ENCODE peak calls at places on chromosomes 1 and 21, in nine cellular contexts. G is A549, R is IMR-90, K is uterus, T is tibial nerve, M is thoracic aorta, H is AG04450, J is heart right ventricle, W is foreskin keratinocyte. I is an unnamed sample.

GRCh38 chr1:87330201-87330953 is 1.7 kb downstream of the LMO4 start:
- DNase-seq in G (no peak), R (peak), K (peak), T (peak), M (no peak), H (no peak), J (peak), W (peak), I (no peak)

GRCh38 chr1:55817027-55817426 is 601.9 kb upstream of the USP24 start:
- DNase-seq in G (no peak), R (no peak), K (no peak), T (no peak), M (no peak), H (no peak), J (no peak), W (no peak), I (no peak)

GRCh38 chr1:107877092-107877491 is 87.9 kb downstream of the VAV3 start:
- DNase-seq in G (no peak), R (peak), K (no peak), T (peak), M (no peak), H (no peak), J (no peak), W (no peak), I (no peak)

GRCh38 chr1:184085667-184086066 is 34.1 kb downstream of the TSEN15 start:
- DNase-seq in G (no peak), R (no peak), K (no peak), T (no peak), M (no peak), H (no peak), J (no peak), W (peak), I (no peak)

GRCh38 chr21:30072496-30072895 is 94.1 kb downstream of the CLDN17 start:
- DNase-seq in G (peak), R (no peak), K (no peak), T (no peak), M (no peak), H (no peak), J (peak), W (peak), I (no peak)

GRCh38 chr1:1597275-1597930 is 2.5 kb downstream of the FNDC10 start:
- DNase-seq in G (peak), R (no peak), K (no peak), T (no peak), M (no peak), H (no peak), J (no peak), W (no peak), I (no peak)

GRCh38 chr1:187261637-187262036 is 432.9 kb downstream of the PLA2G4A start:
- DNase-seq in G (no peak), R (peak), K (no peak), T (no peak), M (no peak), H (peak), J (no peak), W (no peak), I (no peak)

GRCh38 chr21:41885341-41886024 is 6.3 kb upstream of the PRDM15 start:
- DNase-seq in G (no peak), R (peak), K (no peak), T (no peak), M (no peak), H (no peak), J (no peak), W (no peak), I (no peak)

GRCh38 chr1:48051466-48052126 is 54.4 kb upstream of the TRABD2B start:
- DNase-seq in G (no peak), R (no peak), K (no peak), T (no peak), M (no peak), H (no peak), J (no peak), W (no peak), I (no peak)

GRCh38 chr1:230735447-230735846 is 11.7 kb upstream of the CAPN9 start:
- DNase-seq in G (no peak), R (no peak), K (no peak), T (no peak), M (no peak), H (no peak), J (no peak), W (no peak), I (no peak)

GRCh38 chr1:109687641-109688499 is at the start of gene GSTM1:
- DNase-seq in G (no peak), R (no peak), K (no peak), T (no peak), M (no peak), H (no peak), J (peak), W (peak), I (peak)

GRCh38 chr1:55129194-55129728 is 85.9 kb downstream of the USP24 start:
- DNase-seq in G (no peak), R (peak), K (no peak), T (peak), M (peak), H (peak), J (peak), W (no peak), I (no peak)

GRCh38 chr1:243475966-243476365 is 220.1 kb downstream of the SDCCAG8 start:
- DNase-seq in G (peak), R (peak), K (no peak), T (no peak), M (no peak), H (no peak), J (no peak), W (no peak), I (no peak)

GRCh38 chr1:202015677-202015952 is 5.2 kb downstream of the ELF3 start:
- DNase-seq in G (no peak), R (no peak), K (no peak), T (no peak), M (no peak), H (no peak), J (no peak), W (no peak), I (no peak)

GRCh38 chr1:31790641-31791091 is 25.2 kb downstream of the SPOCD1 start:
- DNase-seq in G (no peak), R (no peak), K (peak), T (no peak), M (no peak), H (no peak), J (no peak), W (no peak), I (no peak)

GRCh38 chr1:226649780-226650179 is 89.3 kb downstream of the ITPKB start:
- DNase-seq in G (peak), R (peak), K (no peak), T (peak), M (no peak), H (no peak), J (no peak), W (no peak), I (peak)
- TF ChIP-seq CTCF in G (peak), R (peak), K (peak), T (no peak), M (no peak), H (peak), J (no peak), W (peak), I (peak)

DNA sequence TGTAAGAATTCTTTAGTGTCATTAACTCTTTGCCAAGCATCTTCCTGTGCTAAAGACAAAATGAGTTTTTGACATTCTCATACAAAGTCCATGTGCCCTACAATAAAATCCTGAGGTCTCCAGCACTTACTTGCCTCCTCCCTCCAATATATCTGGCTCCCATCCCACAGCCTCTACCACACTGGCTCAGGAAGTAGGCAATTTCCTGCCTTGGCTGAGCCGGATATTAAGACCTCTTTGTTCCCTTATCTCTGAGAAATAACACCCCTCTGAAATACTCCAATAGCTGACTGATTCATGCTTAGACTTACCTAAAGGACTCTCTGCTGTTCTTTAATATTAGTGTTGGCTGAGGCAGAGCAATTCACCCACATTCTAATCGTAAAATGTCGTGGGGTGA is 37.6 kb upstream of the GORAB start:
- DNase-seq in G (no peak), R (peak), K (no peak), T (no peak), M (no peak), H (no peak), J (peak), W (no peak), I (no peak)
- H3K27ac ChIP-seq in G (no peak), R (no peak), K (no peak), T (no peak), M (peak), H (no peak), J (no peak), W (no peak), I (no peak)

DNA sequence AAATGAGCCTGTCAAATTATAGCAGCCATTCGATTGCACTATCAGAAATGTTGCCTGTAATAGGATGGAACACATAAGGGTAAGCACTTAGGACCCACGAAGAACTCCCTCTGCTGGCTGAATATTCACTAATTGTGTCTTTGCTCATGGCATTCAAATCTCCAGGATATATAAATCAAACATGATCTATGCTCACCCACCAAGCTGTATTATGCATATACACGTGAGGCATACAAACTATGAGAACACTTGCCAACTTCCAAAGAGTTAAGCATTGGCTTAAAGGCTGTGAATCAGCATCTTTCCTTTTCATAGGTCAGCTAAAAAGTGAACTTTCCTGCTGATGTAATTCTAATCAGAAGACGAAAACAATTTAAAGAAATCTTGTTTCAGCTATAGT is 34.5 kb downstream of the TMPRSS15 start:
- DNase-seq in G (peak), R (no peak), K (no peak), T (no peak), M (no peak), H (no peak), J (no peak), W (no peak), I (no peak)
- TF ChIP-seq CTCF in G (no peak), R (no peak), K (no peak), T (no peak), M (no peak), H (no peak), J (no peak), W (peak), I (no peak)

GRCh38 chr21:16180613-16181012 is 450.8 kb downstream of the USP25 start:
- DNase-seq in G (no peak), R (no peak), K (no peak), T (no peak), M (no peak), H (no peak), J (no peak), W (no peak), I (no peak)
- H3K27ac ChIP-seq in G (peak), R (no peak), K (peak), T (no peak), M (no peak), H (no peak), J (no peak), W (no peak), I (no peak)

DNA sequence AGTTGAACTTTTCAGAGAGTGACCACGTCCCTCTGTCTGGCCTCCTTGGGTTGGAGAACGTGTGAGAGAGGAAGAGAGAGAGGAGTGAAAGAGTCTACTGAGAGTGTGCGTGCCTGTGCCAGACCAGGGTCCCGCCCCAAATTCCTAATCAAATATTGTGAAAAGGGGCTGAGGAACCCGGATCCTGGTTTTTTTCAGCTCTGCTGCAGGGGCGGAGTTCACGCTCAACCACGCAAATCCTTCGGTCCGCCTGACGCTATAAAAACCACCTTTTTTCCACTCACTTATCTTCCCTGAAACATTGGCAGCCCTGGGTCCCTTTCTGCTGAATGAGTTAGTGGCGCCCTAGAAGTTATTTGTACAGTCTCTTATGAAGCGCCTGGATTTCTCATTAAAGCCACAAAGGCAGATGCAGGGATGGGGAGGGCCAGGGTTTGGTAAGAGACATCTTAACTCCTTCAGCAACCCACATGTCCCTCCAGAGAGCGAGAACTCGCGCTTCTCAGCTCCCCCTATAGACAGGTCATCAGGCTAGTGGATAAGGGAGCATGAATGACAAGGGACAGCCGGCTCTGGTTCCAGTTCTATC is at the start of gene FMOD:
- DNase-seq in G (no peak), R (peak), K (peak), T (peak), M (peak), H (no peak), J (peak), W (no peak), I (no peak)
- TF ChIP-seq CTCF in G (no peak), R (no peak), K (no peak), T (no peak), M (no peak), H (no peak), J (no peak), W (peak), I (no peak)

GRCh38 chr1:91793189-91793588 is 92.8 kb downstream of the TGFBR3 start:
- DNase-seq in G (no peak), R (no peak), K (no peak), T (no peak), M (no peak), H (no peak), J (no peak), W (no peak), I (no peak)

GRCh38 chr1:91791103-91791502 is 94.8 kb downstream of the TGFBR3 start:
- DNase-seq in G (no peak), R (no peak), K (no peak), T (no peak), M (no peak), H (no peak), J (no peak), W (no peak), I (no peak)

GRCh38 chr1:91791691-91792392 is 94.1 kb downstream of the TGFBR3 start:
- DNase-seq in G (no peak), R (no peak), K (no peak), T (no peak), M (no peak), H (no peak), J (no peak), W (no peak), I (no peak)

GRCh38 chr1:91793877-91794276 is 92.1 kb downstream of the TGFBR3 start:
- DNase-seq in G (no peak), R (no peak), K (no peak), T (no peak), M (no peak), H (no peak), J (no peak), W (no peak), I (no peak)

GRCh38 chr1:91792393-91793032 is 93.4 kb downstream of the TGFBR3 start:
- DNase-seq in G (no peak), R (no peak), K (no peak), T (no peak), M (no peak), H (no peak), J (no peak), W (no peak), I (no peak)
- H3K27ac ChIP-seq in G (no peak), R (no peak), K (peak), T (peak), M (no peak), H (no peak), J (no peak), W (no peak), I (no peak)

DNA sequence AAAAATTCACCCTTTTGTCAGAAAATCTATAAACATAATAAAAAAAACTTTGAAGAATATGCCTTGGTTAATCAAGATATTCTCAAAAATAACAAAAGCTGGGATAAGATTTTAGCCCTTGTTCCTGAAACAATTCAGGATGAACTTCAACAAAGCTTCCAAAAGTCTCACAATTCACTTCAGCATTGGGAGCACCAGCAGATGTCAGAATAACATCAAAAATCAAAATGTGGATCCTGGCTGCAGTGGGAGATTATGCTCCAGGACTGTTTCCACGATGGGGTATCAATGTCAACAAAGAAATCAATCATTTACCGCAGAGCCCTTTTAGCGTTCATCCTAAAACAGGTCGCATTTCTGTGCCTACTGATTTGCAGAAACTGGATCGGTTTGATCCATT is 35.2 kb downstream of the ZNF670 start:
- DNase-seq in G (no peak), R (no peak), K (no peak), T (no peak), M (no peak), H (no peak), J (no peak), W (no peak), I (no peak)
- TF ChIP-seq CTCF in G (no peak), R (no peak), K (peak), T (no peak), M (no peak), H (no peak), J (no peak), W (no peak), I (no peak)

GRCh38 chr1:100528861-100529260 is 9.1 kb upstream of the GPR88 start:
- DNase-seq in G (no peak), R (peak), K (no peak), T (no peak), M (no peak), H (peak), J (no peak), W (no peak), I (no peak)

GRCh38 chr1:100524355-100524754 is 13.6 kb upstream of the GPR88 start:
- DNase-seq in G (no peak), R (no peak), K (no peak), T (no peak), M (no peak), H (no peak), J (no peak), W (no peak), I (no peak)

GRCh38 chr1:100526894-100527293 is 11.0 kb upstream of the GPR88 start:
- DNase-seq in G (no peak), R (no peak), K (no peak), T (no peak), M (no peak), H (no peak), J (no peak), W (no peak), I (no peak)

GRCh38 chr1:100517517-100517916 is 20.4 kb upstream of the GPR88 start:
- DNase-seq in G (no peak), R (peak), K (no peak), T (no peak), M (no peak), H (peak), J (no peak), W (no peak), I (no peak)

DNA sequence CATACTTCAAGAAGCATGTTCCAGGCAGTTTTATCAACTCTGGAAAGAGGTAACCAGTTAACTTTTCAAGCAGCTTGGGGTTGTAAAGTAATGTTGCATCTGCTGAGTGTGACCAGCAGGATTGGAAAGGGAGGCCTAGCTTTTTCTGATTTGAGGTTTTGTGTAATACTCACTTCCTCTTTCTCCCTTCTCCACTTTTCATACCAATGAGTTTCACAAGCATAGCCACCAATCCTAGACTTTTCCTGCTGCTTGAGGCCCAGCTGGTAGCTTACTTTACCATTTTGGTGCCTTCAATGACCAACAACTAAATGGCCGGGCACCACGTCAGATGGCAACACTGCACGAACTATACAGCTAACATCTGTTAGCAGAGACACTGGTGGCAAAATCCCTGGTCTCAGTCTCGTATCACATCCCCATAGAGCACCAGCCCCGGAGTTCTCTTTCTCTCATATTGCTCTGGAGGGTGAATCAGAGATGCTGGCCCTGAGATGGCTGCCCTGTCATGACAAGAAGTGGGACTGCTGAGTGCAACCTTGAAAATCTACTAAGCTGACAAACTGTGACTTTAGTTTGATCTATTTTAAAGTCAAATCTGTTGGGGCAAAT is 14.8 kb upstream of the GPR88 start:
- DNase-seq in G (no peak), R (peak), K (no peak), T (no peak), M (no peak), H (no peak), J (no peak), W (no peak), I (no peak)
- H3K27ac ChIP-seq in G (no peak), R (no peak), K (no peak), T (no peak), M (no peak), H (no peak), J (no peak), W (no peak), I (no peak)

I was measured in CD4-positive, alpha-beta T cell.